ENCODE peak calls at places on chromosomes 16 and 17, in four cellular contexts. I is cardiac fibroblast, R is glomerular endothelial cell, M is GM23248. Q is an unnamed sample.

GRCh38 chr16:79348521-79349306 is 251.8 kb downstream of the MAF start:
- DNase-seq in I (no peak), R (no peak), M (no peak), Q (no peak)

GRCh38 chr16:47713225-47713595 is 252.1 kb downstream of the PHKB start:
- DNase-seq in I (peak), R (no peak), M (peak), Q (peak)

GRCh38 chr16:76235426-76235825 is 41.8 kb upstream of the CNTNAP4 start:
- DNase-seq in I (no peak), R (no peak), M (no peak), Q (no peak)

GRCh38 chr16:79439866-79440265 is 160.7 kb downstream of the MAF start:
- DNase-seq in I (no peak), R (no peak), M (no peak), Q (no peak)

GRCh38 chr17:45036696-45037095 is 14.7 kb downstream of the DCAKD start:
- DNase-seq in I (no peak), R (no peak), M (no peak), Q (no peak)

GRCh38 chr17:45052052-45052772 is 780 bp upstream of the DCAKD start:
- DNase-seq in I (no peak), R (no peak), M (peak), Q (peak)

GRCh38 chr17:83170571-83171260 is 91.3 kb downstream of the METRNL start:
- DNase-seq in I (no peak), R (no peak), M (no peak), Q (no peak)

GRCh38 chr17:63474174-63474913 is 2.5 kb upstream of the ACE start:
- DNase-seq in I (peak), R (peak), M (no peak), Q (no peak)

GRCh38 chr17:51251010-51251409 is 8.8 kb downstream of the MBTD1 start:
- DNase-seq in I (peak), R (no peak), M (peak), Q (no peak)

GRCh38 chr16:85555549-85556455 is 57.3 kb upstream of the GSE1 start:
- DNase-seq in I (peak), R (no peak), M (peak), Q (peak)

GRCh38 chr16:19589771-19590302 is 34.3 kb downstream of the VPS35L start:
- DNase-seq in I (peak), R (peak), M (peak), Q (peak)

GRCh38 chr17:8503368-8503767 is 67.7 kb downstream of the NDEL1 start:
- DNase-seq in I (no peak), R (no peak), M (peak), Q (no peak)

GRCh38 chr16:53357208-53357586 is 77.1 kb upstream of the RBL2 start:
- DNase-seq in I (no peak), R (no peak), M (no peak), Q (no peak)

GRCh38 chr16:30658731-30659506 is 688 bp downstream of the FBRS start:
- DNase-seq in I (peak), R (peak), M (peak), Q (peak)

Q was measured in astrocyte of the spinal cord.